ENCODE peak calls at places on chromosomes 4 and X, in four cellular contexts. Z, S, R and E are unnamed samples.

GRCh38 chr4:142248946-142249345 is 597.2 kb downstream of the INPP4B start:
- DNase-seq in Z (no peak), S (no peak), R (no peak), E (no peak)

GRCh38 chrX:17642891-17643290 is 94.4 kb upstream of the SCML1 start:
- DNase-seq in Z (no peak), S (no peak), R (no peak), E (no peak)

GRCh38 chr4:56272946-56273728 is 114.2 kb downstream of the AASDH start:
- DNase-seq in Z (no peak), S (no peak), R (no peak), E (no peak)

GRCh38 chr4:164937576-164938270 is 39.7 kb downstream of the TRIM61 start:
- DNase-seq in Z (no peak), S (no peak), R (no peak), E (peak; percentile 58)

GRCh38 chr4:113673450-113673849 is 88.1 kb downstream of the CAMK2D start:
- DNase-seq in Z (no peak), S (no peak), R (no peak), E (no peak)

GRCh38 chr4:76200771-76201224 is 12.8 kb downstream of the SCARB2 start:
- DNase-seq in Z (no peak), S (peak; percentile 60), R (no peak), E (no peak)

GRCh38 chr4:113784497-113785254 is 23.1 kb upstream of the CAMK2D start:
- DNase-seq in Z (no peak), S (no peak), R (no peak), E (no peak)

GRCh38 chr4:15729910-15730533 is 27.2 kb downstream of the BST1 start:
- DNase-seq in Z (no peak), S (peak; percentile 14), R (no peak), E (no peak)

GRCh38 chrX:10240918-10241317 is 84.1 kb downstream of the CLCN4 start:
- DNase-seq in Z (no peak), S (no peak), R (no peak), E (peak; percentile 27)

GRCh38 chr4:119501740-119502139 is 126.9 kb downstream of the PDE5A start:
- DNase-seq in Z (no peak), S (no peak), R (no peak), E (no peak)

GRCh38 chr4:119493419-119493818 is 135.2 kb downstream of the PDE5A start:
- DNase-seq in Z (no peak), S (no peak), R (no peak), E (no peak)

DNA sequence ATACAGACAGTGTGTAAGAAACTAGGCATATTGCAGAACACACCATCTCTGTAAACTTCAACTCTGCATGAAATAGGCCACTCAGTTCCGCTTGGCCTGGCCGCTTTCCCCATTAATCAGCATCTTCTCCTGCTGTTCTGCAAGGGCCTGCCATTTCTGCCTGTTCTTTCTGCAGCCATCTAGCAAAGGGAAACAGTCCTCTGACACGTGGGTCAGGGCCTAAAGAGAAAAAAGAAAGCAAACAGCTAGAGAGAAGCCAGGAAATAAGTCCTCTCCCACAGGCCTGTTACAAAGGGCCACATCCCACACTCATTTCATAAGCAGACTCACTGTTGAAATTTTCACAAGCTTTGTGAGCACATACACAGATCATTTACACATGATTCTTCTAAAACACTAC is 130.1 kb downstream of the PDE5A start:
- DNase-seq in Z (no peak), S (peak; percentile 7), R (peak; percentile 1), E (no peak)
- H3K27ac ChIP-seq in Z (peak overlapping the region; percentile 50), S (peak overlapping the region; percentile 24), R (peak overlapping the region; percentile 40), E (no peak overlapping the region)

DNA sequence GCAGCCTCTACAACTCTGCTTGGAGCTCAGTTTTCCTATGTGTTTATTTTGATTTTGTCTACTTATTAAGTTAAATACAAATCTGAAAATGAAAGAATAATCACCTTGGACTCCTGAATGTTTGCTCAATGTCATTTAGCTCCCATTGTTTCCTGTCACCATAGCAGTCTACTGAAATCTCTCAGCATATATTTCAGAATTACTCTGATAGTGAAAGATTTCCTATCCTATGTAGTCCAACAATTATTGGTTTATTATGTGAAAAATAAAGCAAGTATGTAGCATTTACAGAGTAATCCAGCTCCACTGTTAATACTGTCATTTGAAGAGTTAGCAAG is 168.4 kb downstream of the CBR4 start:
- DNase-seq in Z (no peak), S (no peak), R (no peak), E (no peak)
- H3K27ac ChIP-seq in Z (peak overlapping the region; percentile 83), S (no peak overlapping the region), R (no peak overlapping the region), E (peak overlapping the region; percentile 24)

DNA sequence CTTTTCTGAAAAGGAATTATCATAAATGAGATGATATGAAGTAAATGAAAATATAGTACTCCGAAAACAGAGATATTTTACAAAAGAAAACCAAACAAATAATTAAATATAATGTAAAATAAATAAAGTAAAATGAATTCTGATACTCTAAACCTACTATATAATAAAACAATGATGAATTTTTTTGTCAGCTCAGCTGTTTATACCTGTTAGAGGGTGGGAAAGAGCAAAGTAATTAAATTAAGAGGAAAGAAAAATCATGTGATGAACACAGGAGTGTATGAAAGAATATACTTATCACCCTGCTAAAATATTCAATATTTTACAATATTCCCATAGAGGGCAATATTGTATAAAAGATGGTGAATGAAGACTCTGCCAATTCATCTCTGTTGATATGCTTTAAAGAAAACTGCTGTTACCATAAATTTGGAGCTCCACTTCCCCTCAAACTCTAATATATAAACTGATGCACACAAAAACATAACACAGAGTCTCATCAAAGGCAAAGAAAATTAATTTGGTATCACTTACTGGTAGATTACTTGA is 6.5 kb upstream of the NDST4 start:
- DNase-seq in Z (no peak), S (no peak), R (no peak), E (no peak)
- H3K27ac ChIP-seq in Z (no peak overlapping the region), S (no peak overlapping the region), R (no peak overlapping the region), E (no peak overlapping the region)

GRCh38 chr4:184812181-184812542 is 13.6 kb downstream of the ACSL1 start:
- DNase-seq in Z (no peak), S (no peak), R (no peak), E (peak; percentile 11)
- H3K27ac ChIP-seq in Z (peak overlapping the region; percentile 68), S (peak overlapping the region; percentile 10), R (peak overlapping the region; percentile 49), E (no peak overlapping the region)

DNA sequence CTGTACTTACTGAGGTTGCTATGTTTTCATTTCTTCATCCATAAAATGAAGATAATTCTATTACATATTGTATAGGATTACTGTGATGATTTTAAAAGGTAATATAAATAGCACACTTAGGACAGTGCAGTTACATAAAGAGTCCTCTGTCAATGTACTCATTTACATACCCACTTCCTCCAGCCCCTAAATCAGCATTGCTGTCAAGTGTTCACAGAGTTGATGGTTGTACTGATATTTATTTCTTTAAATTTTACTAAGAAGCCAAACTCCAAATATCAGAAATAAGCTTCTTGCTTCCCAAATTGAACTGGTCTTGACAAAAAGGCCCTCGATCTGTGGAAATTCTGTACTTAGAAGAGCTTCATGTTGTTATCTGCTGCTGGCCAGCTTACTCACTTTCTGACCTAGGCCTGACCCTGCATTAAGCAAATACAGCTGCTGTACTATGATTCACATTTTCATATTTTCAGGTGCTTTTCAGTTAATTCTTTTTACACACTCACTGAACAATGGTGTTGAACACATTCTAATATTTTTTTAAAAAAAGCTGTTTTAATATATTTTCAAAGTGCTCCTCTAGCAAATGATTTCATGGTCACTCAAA is 259.6 kb downstream of the UNC5C start:
- DNase-seq in Z (no peak), S (no peak), R (no peak), E (no peak)
- H3K27ac ChIP-seq in Z (no peak overlapping the region), S (no peak overlapping the region), R (peak overlapping the region; percentile 49), E (no peak overlapping the region)